ENCODE peak calls at places on chromosomes 13 and 19, in ten cellular contexts. F is left ventricle myocardium inferior, O is heart left ventricle, D is right lobe of liver, I is uterus, Q is breast epithelium, J is osteoblast, R is PC-3, B is mammary epithelial cell, T is fibroblast of lung. L is an unnamed sample.

GRCh38 chr13:80871481-80871880 is 530.6 kb upstream of the SPRY2 start:
- DNase-seq in F (no peak), Q (no peak), J (no peak), B (peak; percentile 41), T (peak; percentile 67), O (no peak), I (no peak), D (no peak), R (peak; percentile 82), L (peak; percentile 11)

GRCh38 chr19:44777715-44778347 is at the start of gene CBLC:
- DNase-seq in J (peak; percentile 70), F (no peak), D (peak; percentile 91), T (no peak), R (peak; percentile 88), O (no peak), Q (peak; percentile 89), I (no peak), B (peak; percentile 94), L (peak; percentile 82)

GRCh38 chr13:45194081-45194939 is 6.5 kb downstream of the KCTD4 start:
- DNase-seq in J (no peak), D (peak; percentile 51), I (no peak), R (no peak), F (peak; percentile 37), Q (no peak), O (peak; percentile 38), B (peak; percentile 69), T (peak; percentile 77), L (no peak)

GRCh38 chr19:45400192-45400591 is 4.7 kb downstream of the PPP1R13L start:
- DNase-seq in Q (no peak), J (peak; percentile 84), F (no peak), I (no peak), O (no peak), D (no peak), T (no peak), R (no peak), B (peak; percentile 94), L (peak; percentile 77)

GRCh38 chr13:24045456-24045996 is 115.0 kb upstream of the SPATA13 start:
- DNase-seq in J (no peak), Q (no peak), I (no peak), D (no peak), R (no peak), T (no peak), F (no peak), B (no peak), O (no peak), L (no peak)

GRCh38 chr19:18479964-18480723 is 41.7 kb downstream of the ELL start:
- DNase-seq in B (no peak), D (no peak), F (peak; percentile 70), R (no peak), Q (no peak), T (peak; percentile 66), I (peak; percentile 83), O (peak; percentile 76), J (peak; percentile 90), L (no peak)

GRCh38 chr13:50916701-50917184 is 7.2 kb downstream of the RNASEH2B start:
- DNase-seq in I (no peak), B (no peak), D (no peak), Q (no peak), O (peak; percentile 27), T (no peak), J (no peak), R (no peak), F (peak; percentile 17), L (no peak)

GRCh38 chr13:20411638-20412342 is 113.9 kb downstream of the CRYL1 start:
- DNase-seq in F (no peak), O (no peak), I (no peak), T (no peak), R (no peak), J (no peak), Q (peak; percentile 10), B (no peak), D (no peak), L (no peak)

DNA sequence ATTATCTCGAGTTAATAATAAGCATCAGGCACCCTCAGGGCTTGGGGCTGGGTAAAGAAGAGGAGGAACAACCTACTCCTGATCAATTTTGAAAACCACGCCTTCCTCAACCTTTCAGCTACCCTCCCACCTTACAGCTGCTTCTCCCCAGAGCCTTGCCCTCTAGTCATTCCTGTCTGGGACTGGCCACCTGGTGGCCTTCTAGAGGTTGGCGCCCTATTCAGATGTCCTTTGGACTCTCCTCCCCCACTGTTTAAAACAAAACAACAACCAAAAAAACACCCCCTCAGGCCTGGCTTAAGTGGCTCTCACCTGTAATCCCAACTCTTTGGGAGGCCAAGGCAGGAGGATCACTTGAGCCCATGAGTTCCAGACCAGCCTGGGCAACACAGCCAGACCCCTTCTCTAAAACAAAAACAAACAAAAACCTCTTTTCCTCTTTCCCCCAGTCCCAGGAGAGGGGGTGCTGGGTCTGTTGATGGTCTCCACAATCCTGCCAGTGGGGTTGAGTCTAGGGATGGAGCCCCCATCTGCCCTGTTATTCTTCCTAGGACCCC is 62.3 kb downstream of the CCDC70 start:
- DNase-seq in R (peak; percentile 41), F (no peak), B (no peak), O (no peak), J (no peak), D (no peak), T (no peak), I (no peak), Q (no peak), L (no peak)
- TF ChIP-seq CTCF in R (peak; percentile 57), F (peak; percentile 18), B (peak; percentile 34), O (no peak), J (peak; percentile 27), D (peak; percentile 48), T (no peak), I (no peak), Q (no peak), L (peak; percentile 42)

GRCh38 chr13:55566779-55567178 is 1573.9 kb upstream of the PRR20A start:
- DNase-seq in I (no peak), T (no peak), D (no peak), J (no peak), F (no peak), B (no peak), Q (no peak), R (no peak), O (no peak), L (no peak)

GRCh38 chr13:55567721-55568625 is 1572.7 kb upstream of the PRR20A start:
- DNase-seq in J (no peak), O (no peak), R (no peak), F (no peak), B (no peak), D (no peak), I (no peak), Q (no peak), T (no peak), L (no peak)

GRCh38 chr13:55563267-55563666 is 1577.5 kb upstream of the PRR20A start:
- DNase-seq in T (no peak), I (no peak), B (no peak), D (no peak), O (no peak), J (no peak), R (no peak), Q (no peak), F (no peak), L (no peak)

GRCh38 chr13:55569082-55569481 is 1571.6 kb upstream of the PRR20A start:
- DNase-seq in D (no peak), I (no peak), B (no peak), O (no peak), R (no peak), F (no peak), J (no peak), T (no peak), Q (no peak), L (no peak)

DNA sequence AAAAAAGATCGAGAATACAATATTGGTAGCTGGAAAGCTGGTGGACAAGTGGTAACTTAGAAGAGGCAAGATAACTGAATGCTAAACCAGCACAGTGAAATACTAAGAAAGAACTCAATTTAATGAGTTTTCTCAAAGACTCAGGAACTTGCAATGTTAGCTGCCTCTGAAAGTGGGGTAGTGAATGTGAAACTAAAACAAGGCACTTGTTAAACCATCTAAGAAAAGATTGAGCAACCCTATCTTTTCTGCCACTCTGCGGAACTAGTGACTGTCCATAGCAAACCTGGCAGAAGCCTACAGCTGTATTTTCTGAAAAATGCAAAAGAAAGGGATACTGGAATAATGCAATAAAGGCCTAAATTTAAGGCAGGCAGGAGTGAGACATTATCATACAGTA is 1574.4 kb upstream of the PRR20A start:
- DNase-seq in F (no peak), Q (no peak), D (no peak), R (no peak), B (no peak), I (no peak), O (no peak), T (no peak), J (no peak), L (no peak)
- H3K4me1 ChIP-seq in F (no peaks in the 10 kb centered on the region), Q (no peaks in the 10 kb centered on the region), D (no peaks in the 10 kb centered on the region), R (no peaks in the 10 kb centered on the region), B (no peaks in the 10 kb centered on the region), I (no peaks in the 10 kb centered on the region), O (no peaks in the 10 kb centered on the region), T (no peaks in the 10 kb centered on the region), J (no peaks in the 10 kb centered on the region), L (no peaks in the 10 kb centered on the region)

DNA sequence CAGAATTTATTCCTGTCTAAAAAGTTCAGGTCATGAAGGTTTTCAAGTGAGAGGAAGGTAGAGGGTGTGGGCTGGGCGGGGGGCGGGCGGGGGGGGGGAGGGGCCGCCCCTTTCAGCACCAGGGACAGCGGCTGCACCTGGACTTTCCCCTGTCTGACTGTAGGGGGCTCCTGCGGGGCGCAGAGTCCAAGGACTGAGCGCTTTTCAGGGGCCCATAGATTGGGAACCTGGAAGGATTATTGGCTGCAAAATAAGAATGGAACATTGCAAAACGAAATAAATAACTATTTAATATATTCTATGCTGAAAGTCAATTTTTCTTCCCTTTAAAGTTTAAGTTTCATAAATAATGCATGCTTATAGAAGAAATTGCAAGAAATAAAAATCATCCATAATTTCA is 8.9 kb upstream of the CYP4F3 start:
- DNase-seq in O (no peak), D (peak; percentile 58), R (peak; percentile 43), B (no peak), J (peak; percentile 74), I (no peak), F (no peak), Q (no peak), T (no peak), L (no peak)
- TF ChIP-seq CTCF in O (peak; percentile 38), D (peak; percentile 53), R (peak; percentile 59), B (peak; percentile 26), J (peak; percentile 40), I (no peak), F (peak; percentile 54), Q (no peak), T (peak; percentile 11), L (peak; percentile 64)

GRCh38 chr19:8463343-8463742 is 18.6 kb downstream of the HNRNPM start:
- DNase-seq in R (no peak), J (no peak), T (no peak), O (no peak), B (no peak), D (no peak), I (no peak), F (no peak), Q (no peak), L (no peak)

GRCh38 chr19:8461891-8462290 is 17.1 kb downstream of the HNRNPM start:
- DNase-seq in Q (no peak), J (no peak), D (no peak), R (no peak), O (no peak), B (no peak), T (no peak), I (no peak), F (no peak), L (no peak)

GRCh38 chr19:8460516-8461298 is 15.9 kb downstream of the HNRNPM start:
- DNase-seq in R (no peak), J (no peak), D (no peak), I (no peak), O (no peak), B (no peak), T (no peak), Q (no peak), F (no peak), L (no peak)

GRCh38 chr19:8461376-8461775 is 16.6 kb downstream of the HNRNPM start:
- DNase-seq in J (no peak), D (no peak), I (no peak), F (no peak), Q (no peak), R (no peak), T (no peak), B (no peak), O (no peak), L (no peak)

DNA sequence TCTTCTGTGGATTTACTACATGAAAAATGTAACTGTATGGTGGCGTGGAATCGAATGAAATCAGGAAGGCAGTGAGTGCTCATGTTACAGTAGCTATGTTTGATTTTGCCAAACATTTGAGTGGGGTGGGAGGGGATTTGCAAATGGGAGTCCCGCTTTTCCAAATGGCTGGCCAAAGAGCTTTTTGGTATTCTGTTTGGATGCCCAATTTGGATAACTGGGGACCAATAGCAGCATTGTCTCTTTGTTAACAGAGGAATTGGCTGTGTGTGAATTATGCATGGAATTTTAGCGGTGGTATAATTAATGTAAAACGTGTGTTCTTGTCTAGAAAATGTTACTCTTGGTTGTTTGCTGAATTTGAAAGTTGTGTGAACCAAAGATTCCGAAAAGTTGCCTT is 17.8 kb downstream of the HNRNPM start:
- DNase-seq in D (no peak), T (peak; percentile 20), B (no peak), Q (no peak), O (no peak), R (no peak), I (no peak), J (no peak), F (no peak), L (no peak)
- H3K4me1 ChIP-seq in D (peaks cover 29% of the 10 kb centered on the region), T (peaks cover 21% of the 10 kb centered on the region), B (peaks cover 16% of the 10 kb centered on the region), Q (no peaks in the 10 kb centered on the region), O (peaks cover 56% of the 10 kb centered on the region), R (peaks cover 33% of the 10 kb centered on the region), I (peaks cover 3% of the 10 kb centered on the region), J (peaks cover 38% of the 10 kb centered on the region), F (peaks cover 60% of the 10 kb centered on the region), L (no peaks in the 10 kb centered on the region)